ENCODE peak calls at places on chromosomes 12 and 14, in four cellular contexts. One of them, this sample, is unnamed.
A peak's percentile ranks its signal among the peaks of the same experiment; 100 is the strongest.

GRCh38 chr12:109466821-109467220 is 10.3 kb downstream of the KCTD10 start:
- DNase-seq in T-cell: no peak
- DNase-seq in HuH-7.5: no peak
- DNase-seq in NB4: no peak
- DNase-seq in this sample: no peak

GRCh38 chr14:35384386-35385041 is 20.0 kb downstream of the NFKBIA start:
- DNase-seq in T-cell: no peak
- DNase-seq in HuH-7.5: no peak
- DNase-seq in NB4: no peak
- DNase-seq in this sample: peak; percentile 95

GRCh38 chr12:11830298-11830937 is 180.9 kb downstream of the ETV6 start:
- DNase-seq in T-cell: no peak
- DNase-seq in HuH-7.5: no peak
- DNase-seq in NB4: no peak
- DNase-seq in this sample: no peak

GRCh38 chr12:1872448-1872847 is 46.0 kb downstream of the CACNA2D4 start:
- DNase-seq in T-cell: no peak
- DNase-seq in HuH-7.5: no peak
- DNase-seq in NB4: no peak
- DNase-seq in this sample: no peak

GRCh38 chr14:51776102-51776894 is 84.1 kb upstream of the GNG2 start:
- DNase-seq in T-cell: no peak
- DNase-seq in HuH-7.5: peak; percentile 55
- DNase-seq in NB4: peak; percentile 66
- DNase-seq in this sample: peak; percentile 78

GRCh38 chr12:40738856-40739255 is 46.6 kb downstream of the CNTN1 start:
- DNase-seq in T-cell: no peak
- DNase-seq in HuH-7.5: no peak
- DNase-seq in NB4: no peak
- DNase-seq in this sample: no peak

GRCh38 chr14:76551906-76552305 is 176.0 kb downstream of the ESRRB start:
- DNase-seq in T-cell: no peak
- DNase-seq in HuH-7.5: no peak
- DNase-seq in NB4: no peak
- DNase-seq in this sample: no peak

GRCh38 chr14:100440207-100440631 is 117.1 kb downstream of the SLC25A47 start:
- DNase-seq in T-cell: peak; percentile 23
- DNase-seq in HuH-7.5: peak; percentile 74
- DNase-seq in NB4: peak; percentile 51
- DNase-seq in this sample: peak; percentile 77

GRCh38 chr14:79658224-79658623 is 553.1 kb downstream of the DIO2 start:
- DNase-seq in T-cell: no peak
- DNase-seq in HuH-7.5: no peak
- DNase-seq in NB4: no peak
- DNase-seq in this sample: no peak

GRCh38 chr12:116358850-116359761 is 81.6 kb upstream of the MED13L start:
- DNase-seq in T-cell: peak; percentile 6
- DNase-seq in HuH-7.5: peak; percentile 73
- DNase-seq in NB4: peak; percentile 99
- DNase-seq in this sample: peak; percentile 97

GRCh38 chr14:72024043-72024407 is 91.8 kb downstream of the RGS6 start:
- DNase-seq in T-cell: peak; percentile 1
- DNase-seq in HuH-7.5: no peak
- DNase-seq in NB4: peak; percentile 58
- DNase-seq in this sample: peak; percentile 24

GRCh38 chr12:76399040-76399439 is 50.8 kb upstream of the BBS10 start:
- DNase-seq in T-cell: no peak
- DNase-seq in HuH-7.5: no peak
- DNase-seq in NB4: no peak
- DNase-seq in this sample: no peak

GRCh38 chr12:121102307-121102706 is 30.4 kb upstream of the P2RX7 start:
- DNase-seq in T-cell: no peak
- DNase-seq in HuH-7.5: no peak
- DNase-seq in NB4: no peak
- DNase-seq in this sample: no peak

GRCh38 chr14:51564986-51565604 is 86.6 kb upstream of the FRMD6 start:
- DNase-seq in T-cell: no peak
- DNase-seq in HuH-7.5: no peak
- DNase-seq in NB4: no peak
- DNase-seq in this sample: no peak

GRCh38 chr14:70731447-70732239 is 77.7 kb downstream of the MAP3K9 start:
- DNase-seq in T-cell: no peak
- DNase-seq in HuH-7.5: no peak
- DNase-seq in NB4: no peak
- DNase-seq in this sample: no peak

GRCh38 chr12:74791365-74791764 is 253.7 kb downstream of the ATXN7L3B start:
- DNase-seq in T-cell: no peak
- DNase-seq in HuH-7.5: no peak
- DNase-seq in NB4: no peak
- DNase-seq in this sample: peak; percentile 6